ENCODE peak calls at places on chromosomes 3 and 15, in five cellular contexts. D is heart right ventricle, K is cardiac muscle cell, Z is GM06990, U is brain microvascular endothelial cell. V is an unnamed sample.

GRCh38 chr3:71478568-71478967 is 105.0 kb downstream of the FOXP1 start:
- DNase-seq in K (no peak), U (no peak), Z (no peak), D (no peak), V (no peak)

GRCh38 chr3:32758375-32758753 is 59.4 kb upstream of the TRIM71 start:
- DNase-seq in K (no peak), Z (no peak), D (no peak), U (no peak), V (no peak)

GRCh38 chr15:34889486-34889885 is 80.1 kb downstream of the AQR start:
- DNase-seq in K (no peak), D (no peak), U (no peak), Z (no peak), V (no peak)

GRCh38 chr3:60064210-60065178 is 1014.7 kb upstream of the CFAP20DC start:
- DNase-seq in K (no peak), Z (no peak), U (peak; percentile 80), D (no peak), V (peak; percentile 57)

GRCh38 chr3:30042274-30042859 is 564.0 kb upstream of the TGFBR2 start:
- DNase-seq in Z (no peak), K (peak; percentile 78), U (peak; percentile 78), D (peak; percentile 72), V (peak; percentile 26)

GRCh38 chr3:138468451-138468850 is 34.0 kb downstream of the ESYT3 start:
- DNase-seq in Z (no peak), D (no peak), U (no peak), K (no peak), V (no peak)

GRCh38 chr3:34011171-34012101 is 213.0 kb downstream of the PDCD6IP start:
- DNase-seq in Z (no peak), U (peak; percentile 34), K (no peak), D (no peak), V (no peak)

GRCh38 chr3:140166908-140167599 is 232.1 kb downstream of the CLSTN2 start:
- DNase-seq in Z (no peak), K (no peak), U (no peak), D (no peak), V (no peak)

GRCh38 chr3:53230789-53231188 is 25.0 kb downstream of the TKT start:
- DNase-seq in D (no peak), Z (no peak), K (no peak), U (no peak), V (no peak)

GRCh38 chr3:70947584-70947983 is 635.1 kb upstream of the MDFIC2 start:
- DNase-seq in U (no peak), D (no peak), K (no peak), Z (no peak), V (no peak)

GRCh38 chr3:4670352-4670751 is 177.2 kb downstream of the ITPR1 start:
- DNase-seq in Z (no peak), U (peak; percentile 39), D (no peak), K (peak; percentile 25), V (no peak)

GRCh38 chr15:79475312-79475711 is 43.2 kb downstream of the MINAR1 start:
- DNase-seq in K (no peak), U (no peak), D (no peak), Z (no peak), V (no peak)

GRCh38 chr3:42025388-42026138 is 63.7 kb upstream of the ULK4 start:
- DNase-seq in Z (no peak), K (peak; percentile 81), U (peak; percentile 98), D (peak; percentile 97), V (peak; percentile 94)

GRCh38 chr3:126098391-126098858 is 14.5 kb upstream of the SLC41A3 start:
- DNase-seq in D (no peak), K (no peak), Z (no peak), U (no peak), V (no peak)

GRCh38 chr3:16849240-16849639 is 35.5 kb upstream of the PLCL2 start:
- DNase-seq in Z (peak; percentile 24), K (peak; percentile 41), U (peak; percentile 55), D (peak; percentile 84), V (no peak)

GRCh38 chr3:22117751-22118346 is 366.8 kb upstream of the ZNF385D start:
- DNase-seq in U (no peak), D (no peak), Z (no peak), K (peak; percentile 49), V (no peak)

GRCh38 chr15:36882487-36883108 is 217.8 kb downstream of the MEIS2 start:
- DNase-seq in U (no peak), K (peak; percentile 52), Z (no peak), D (no peak), V (no peak)

GRCh38 chr3:128319741-128320141 is 146.9 kb downstream of the DNAJB8 start:
- DNase-seq in K (no peak), Z (no peak), U (no peak), D (no peak), V (no peak)

DNA sequence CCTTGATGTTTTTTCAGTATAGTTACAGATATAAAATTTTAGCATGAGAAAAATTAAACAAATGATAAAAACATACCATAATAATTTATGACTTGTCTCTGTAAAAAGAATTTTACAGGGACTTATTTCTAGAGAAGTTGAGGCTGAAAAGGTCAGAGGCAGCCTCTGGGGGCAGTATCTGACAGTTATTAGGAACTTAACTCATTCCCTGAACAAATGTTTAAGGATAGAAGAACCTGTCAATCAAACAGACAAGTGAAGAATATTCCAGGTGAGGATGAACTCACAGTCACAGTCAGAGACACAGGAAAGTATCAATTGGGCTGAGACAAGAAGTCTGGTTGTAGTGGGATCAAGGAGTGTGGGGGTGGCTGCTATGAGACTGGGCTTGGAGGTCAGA is 7.3 kb downstream of the MYLK start:
- DNase-seq in K (no peak), Z (no peak), D (no peak), U (no peak), V (no peak)
- TF ChIP-seq CTCF in K (peak; percentile 23), Z (peak; percentile 42), D (no peak), U (peak; percentile 43), V (peak; percentile 18)

GRCh38 chr15:90765489-90765888 is 48.3 kb downstream of the BLM start:
- DNase-seq in U (no peak), D (no peak), Z (no peak), K (no peak), V (no peak)
- H3K4me3 ChIP-seq in U (no peak overlapping the region), D (no peak overlapping the region), Z (no peak overlapping the region), K (no peak overlapping the region), V (no peak overlapping the region)

GRCh38 chr3:183131186-183131585 is 31.3 kb downstream of the LAMP3 start:
- DNase-seq in Z (no peak), D (no peak), K (no peak), U (no peak), V (no peak)

GRCh38 chr3:183129243-183129642 is 29.9 kb upstream of the MCCC1 start:
- DNase-seq in K (peak; percentile 11), U (no peak), D (no peak), Z (no peak), V (no peak)

GRCh38 chr3:183131735-183132134 is 30.8 kb downstream of the LAMP3 start:
- DNase-seq in K (no peak), D (no peak), U (peak; percentile 69), Z (no peak), V (no peak)

GRCh38 chr3:183132409-183132808 is 30.1 kb downstream of the LAMP3 start:
- DNase-seq in K (no peak), Z (no peak), U (no peak), D (no peak), V (no peak)

DNA sequence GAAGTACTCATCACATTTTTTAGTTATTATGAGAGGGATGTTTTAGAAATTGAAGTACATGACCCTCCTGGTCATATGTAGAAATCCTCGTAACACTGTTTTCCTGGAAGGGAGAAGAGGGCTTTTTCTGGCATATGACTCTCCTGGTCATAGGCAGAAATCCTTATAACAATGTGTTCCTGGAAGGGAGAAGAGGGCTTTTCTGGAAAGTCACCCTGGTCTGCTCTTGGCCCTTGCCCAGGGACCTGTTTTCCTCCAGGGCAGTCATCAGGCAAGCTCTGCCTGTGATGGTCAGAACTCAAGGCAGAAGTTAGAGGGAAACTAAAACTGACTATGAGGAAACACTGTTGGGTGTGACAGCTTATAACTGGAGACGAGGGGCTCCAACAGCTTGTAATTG is 27.7 kb downstream of the LAMP3 start:
- DNase-seq in K (no peak), Z (no peak), U (no peak), D (no peak), V (no peak)
- H3K27me3 ChIP-seq in K (peaks cover 4% of the 10 kb centered on the region), Z (no peaks in the 10 kb centered on the region), U (no peaks in the 10 kb centered on the region), D (peaks cover 31% of the 10 kb centered on the region), V (no peaks in the 10 kb centered on the region)

GRCh38 chr3:141280690-141281089 is 49.1 kb downstream of the PXYLP1 start:
- DNase-seq in D (no peak), U (no peak), Z (no peak), K (no peak), V (no peak)

GRCh38 chr3:141278196-141279073 is 46.8 kb downstream of the PXYLP1 start:
- DNase-seq in U (peak; percentile 23), D (no peak), K (no peak), Z (no peak), V (no peak)

GRCh38 chr3:141277451-141277850 is 45.8 kb downstream of the PXYLP1 start:
- DNase-seq in Z (no peak), D (no peak), K (no peak), U (no peak), V (no peak)

GRCh38 chr3:141280086-141280485 is 48.5 kb downstream of the PXYLP1 start:
- DNase-seq in D (no peak), Z (no peak), U (peak; percentile 52), K (no peak), V (no peak)

GRCh38 chr3:141279074-141279945 is 47.7 kb downstream of the PXYLP1 start:
- DNase-seq in K (peak; percentile 27), U (no peak), D (no peak), Z (no peak), V (no peak)
- TF ChIP-seq CTCF in K (peak; percentile 54), U (peak; percentile 68), D (peak; percentile 56), Z (peak; percentile 59), V (peak; percentile 63)